ENCODE peak calls at places on chromosomes 13 and 19, in four cellular contexts. One of them, this sample, is unnamed.

GRCh38 chr19:3658823-3659745 is 32.5 kb upstream of the CACTIN start:
- DNase-seq in H1: no peak
- DNase-seq in IMR-90: no peak
- DNase-seq in mesendoderm: no peak
- DNase-seq in this sample: no peak

GRCh38 chr19:35124098-35125060 is 8.8 kb downstream of the FXYD3 start:
- DNase-seq in H1: no peak
- DNase-seq in IMR-90: peak
- DNase-seq in mesendoderm: peak
- DNase-seq in this sample: peak

GRCh38 chr19:55702131-55702627 is 27.2 kb downstream of the EPN1 start:
- DNase-seq in H1: no peak
- DNase-seq in IMR-90: no peak
- DNase-seq in mesendoderm: no peak
- DNase-seq in this sample: no peak

GRCh38 chr19:14400913-14401312 is 18.2 kb downstream of the DDX39A start:
- DNase-seq in H1: no peak
- DNase-seq in IMR-90: no peak
- DNase-seq in mesendoderm: no peak
- DNase-seq in this sample: no peak

GRCh38 chr13:42307461-42307860 is 35.5 kb downstream of the AKAP11 start:
- DNase-seq in H1: no peak
- DNase-seq in IMR-90: no peak
- DNase-seq in mesendoderm: no peak
- DNase-seq in this sample: no peak

GRCh38 chr19:28535352-28535775 is 677.6 kb downstream of the UQCRFS1 start:
- DNase-seq in H1: no peak
- DNase-seq in IMR-90: no peak
- DNase-seq in mesendoderm: no peak
- DNase-seq in this sample: no peak

GRCh38 chr19:16889429-16889882 is 657 bp downstream of the F2RL3 start:
- DNase-seq in H1: no peak
- DNase-seq in IMR-90: no peak
- DNase-seq in mesendoderm: no peak
- DNase-seq in this sample: no peak

GRCh38 chr19:38974599-38975213 is 836 bp downstream of the FBXO17 start:
- DNase-seq in H1: no peak
- DNase-seq in IMR-90: no peak
- DNase-seq in mesendoderm: no peak
- DNase-seq in this sample: no peak

GRCh38 chr13:41122838-41123237 is 9.8 kb downstream of the KBTBD6 start:
- DNase-seq in H1: no peak
- DNase-seq in IMR-90: no peak
- DNase-seq in mesendoderm: no peak
- DNase-seq in this sample: no peak

GRCh38 chr13:40626566-40626965 is 39.9 kb downstream of the FOXO1 start:
- DNase-seq in H1: no peak
- DNase-seq in IMR-90: no peak
- DNase-seq in mesendoderm: no peak
- DNase-seq in this sample: no peak

GRCh38 chr13:32142956-32143375 is 111.4 kb downstream of the FRY start:
- DNase-seq in H1: peak
- DNase-seq in IMR-90: peak
- DNase-seq in mesendoderm: peak
- DNase-seq in this sample: peak

GRCh38 chr19:44552324-44552723 is 22.8 kb upstream of the CEACAM20 start:
- DNase-seq in H1: peak
- DNase-seq in IMR-90: no peak
- DNase-seq in mesendoderm: peak
- DNase-seq in this sample: peak

GRCh38 chr13:73417012-73417615 is 358.3 kb downstream of the KLF5 start:
- DNase-seq in H1: no peak
- DNase-seq in IMR-90: no peak
- DNase-seq in mesendoderm: peak
- DNase-seq in this sample: no peak

GRCh38 chr13:113658836-113659235 is 838 bp upstream of the ATP4B start:
- DNase-seq in H1: no peak
- DNase-seq in IMR-90: no peak
- DNase-seq in mesendoderm: no peak
- DNase-seq in this sample: no peak

GRCh38 chr13:28452755-28453154 is 42.2 kb downstream of the FLT1 start:
- DNase-seq in H1: no peak
- DNase-seq in IMR-90: no peak
- DNase-seq in mesendoderm: no peak
- DNase-seq in this sample: no peak

GRCh38 chr19:12856684-12857083 is 18.4 kb downstream of the MAST1 start:
- DNase-seq in H1: no peak
- DNase-seq in IMR-90: no peak
- DNase-seq in mesendoderm: no peak
- DNase-seq in this sample: no peak

GRCh38 chr19:49106648-49107135 is 7.5 kb upstream of the LIN7B start:
- DNase-seq in H1: no peak
- DNase-seq in IMR-90: peak
- DNase-seq in mesendoderm: peak
- DNase-seq in this sample: peak

GRCh38 chr13:103386341-103386740 is 320.1 kb upstream of the SLC10A2 start:
- DNase-seq in H1: no peak
- DNase-seq in IMR-90: no peak
- DNase-seq in mesendoderm: peak
- DNase-seq in this sample: no peak

GRCh38 chr13:60959427-60959826 is 456.2 kb downstream of the PCDH20 start:
- DNase-seq in H1: no peak
- DNase-seq in IMR-90: no peak
- DNase-seq in mesendoderm: no peak
- DNase-seq in this sample: no peak
- H4K5ac ChIP-seq in H1: no peak
- H4K5ac ChIP-seq in IMR-90: no peak
- H4K5ac ChIP-seq in mesendoderm: no peak
- H4K5ac ChIP-seq in this sample: no peak

DNA sequence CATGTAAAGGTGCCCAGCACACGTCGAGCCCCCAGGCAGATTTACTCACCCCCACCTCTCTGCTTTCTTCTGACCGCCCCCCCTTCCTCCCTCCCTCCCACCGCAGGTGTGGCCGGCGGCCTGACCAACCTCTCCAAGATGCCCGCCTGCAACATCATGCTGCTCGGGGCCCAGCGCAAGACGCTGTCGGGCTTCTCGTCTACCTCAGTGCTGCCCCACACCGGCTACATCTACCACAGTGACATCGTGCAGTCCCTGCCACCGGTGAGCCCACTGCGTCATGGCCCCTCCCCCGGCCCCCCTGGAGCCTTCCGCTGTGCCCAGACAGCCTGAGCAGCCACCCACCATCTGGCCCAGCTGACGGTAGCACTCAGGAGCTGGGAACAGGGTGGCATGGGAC is 8.8 kb downstream of the PRPF31 start:
- DNase-seq in H1: no peak
- DNase-seq in IMR-90: no peak
- DNase-seq in mesendoderm: no peak
- DNase-seq in this sample: no peak
- H4K5ac ChIP-seq in H1: no peak
- H4K5ac ChIP-seq in IMR-90: no peak
- H4K5ac ChIP-seq in mesendoderm: no peak
- H4K5ac ChIP-seq in this sample: no peak

GRCh38 chr13:95185851-95186250 is 115.4 kb downstream of the ABCC4 start:
- DNase-seq in H1: no peak
- DNase-seq in IMR-90: no peak
- DNase-seq in mesendoderm: peak
- DNase-seq in this sample: no peak
- H4K5ac ChIP-seq in H1: no peak
- H4K5ac ChIP-seq in IMR-90: no peak
- H4K5ac ChIP-seq in mesendoderm: no peak
- H4K5ac ChIP-seq in this sample: no peak

GRCh38 chr19:5824791-5825577 is 14.5 kb downstream of the FUT6 start:
- DNase-seq in H1: no peak
- DNase-seq in IMR-90: no peak
- DNase-seq in mesendoderm: no peak
- DNase-seq in this sample: no peak
- H4K5ac ChIP-seq in H1: no peak
- H4K5ac ChIP-seq in IMR-90: no peak
- H4K5ac ChIP-seq in mesendoderm: no peak
- H4K5ac ChIP-seq in this sample: no peak

DNA sequence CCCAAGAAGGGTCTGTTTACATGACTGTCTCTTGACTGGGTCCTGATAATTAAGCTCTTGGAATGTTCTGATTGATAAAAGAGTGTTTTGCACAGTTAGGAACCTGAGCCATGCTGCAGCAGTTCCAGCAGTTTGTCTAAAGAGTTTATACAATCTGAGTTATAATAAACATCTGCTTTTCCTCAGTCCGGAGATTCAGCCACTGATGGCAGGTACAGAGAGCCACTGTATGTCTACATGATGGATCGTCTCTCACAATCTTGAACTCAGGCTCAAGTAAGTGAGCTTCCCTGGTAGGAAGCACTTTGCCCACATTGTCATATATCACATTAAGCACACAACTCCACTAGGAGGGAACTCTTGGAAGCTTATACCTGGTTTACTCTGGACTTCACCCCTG is 84.3 kb downstream of the UGGT2 start:
- DNase-seq in H1: no peak
- DNase-seq in IMR-90: no peak
- DNase-seq in mesendoderm: no peak
- DNase-seq in this sample: no peak
- H4K5ac ChIP-seq in H1: no peak
- H4K5ac ChIP-seq in IMR-90: no peak
- H4K5ac ChIP-seq in mesendoderm: no peak
- H4K5ac ChIP-seq in this sample: no peak